ENCODE peak calls at places on chromosomes 2 and 18, in six cellular contexts. O, P, W, X, A and L are unnamed samples.

GRCh38 chr2:62456721-62457539 is 49.1 kb downstream of the TMEM17 start:
- DNase-seq in A (no peak), P (peak), W (peak), X (peak), O (peak), L (peak)

GRCh38 chr18:46067431-46068007 is 4.5 kb downstream of the PSTPIP2 start:
- DNase-seq in A (no peak), X (no peak), O (peak), W (no peak), P (no peak), L (peak)

GRCh38 chr2:46803551-46803885 is 112.1 kb downstream of the MCFD2 start:
- DNase-seq in O (no peak), X (no peak), A (no peak), P (no peak), W (no peak), L (no peak)

GRCh38 chr2:227503433-227504406 is 31.8 kb downstream of the AGFG1 start:
- DNase-seq in P (peak), W (no peak), O (no peak), A (no peak), X (no peak), L (peak)

GRCh38 chr2:218278531-218279360 is 8.4 kb downstream of the PNKD start:
- DNase-seq in A (no peak), O (no peak), P (no peak), W (no peak), X (no peak), L (no peak)

GRCh38 chr2:44955593-44956449 is 14.3 kb downstream of the SIX3 start:
- DNase-seq in O (peak), W (peak), A (peak), X (peak), P (peak), L (peak)

GRCh38 chr18:45409971-45410370 is 205.3 kb upstream of the SLC14A2 start:
- DNase-seq in P (no peak), X (no peak), A (no peak), O (no peak), W (no peak), L (no peak)

GRCh38 chr2:63378589-63378988 is 209.7 kb downstream of the WDPCP start:
- DNase-seq in X (no peak), P (no peak), A (no peak), O (no peak), W (no peak), L (no peak)

GRCh38 chr18:77068321-77068841 is 64.2 kb downstream of the MBP start:
- DNase-seq in W (no peak), X (no peak), A (no peak), O (no peak), P (no peak), L (no peak)

GRCh38 chr2:180840641-180841040 is 139.8 kb upstream of the UBE2E3 start:
- DNase-seq in O (no peak), P (no peak), W (no peak), A (no peak), X (no peak), L (no peak)